ENCODE peak calls at places on chromosomes 3 and 15, in seven cellular contexts. One of them, this sample, is unnamed.
A peak's percentile ranks its signal among the peaks of the same experiment; 100 is the strongest.

GRCh38 chr3:128849776-128850542 is 29.5 kb upstream of the ACAD9 start:
- DNase-seq in NCI-H510A treated with DMSO at 0.1 percent for 48 hours: no peak
- DNase-seq in NCI-H1105 treated with DMSO at 0.1 percent for 48 hours: no peak
- DNase-seq in lower lobe of right lung: no peak
- DNase-seq in CD8-positive, alpha-beta memory T cell: no peak
- DNase-seq in activated gamma-delta T cell treated with Interleukin-2 at 50 U/mL for 16 hours: no peak
- DNase-seq in H9: no peak
- DNase-seq in this sample: no peak

GRCh38 chr3:65751123-65751700 is 287.5 kb downstream of the MAGI1 start:
- DNase-seq in NCI-H510A treated with DMSO at 0.1 percent for 48 hours: no peak
- DNase-seq in lower lobe of right lung: no peak
- DNase-seq in activated gamma-delta T cell treated with Interleukin-2 at 50 U/mL for 16 hours: no peak
- DNase-seq in NCI-H1105 treated with DMSO at 0.1 percent for 48 hours: no peak
- DNase-seq in H9: peak; percentile 65
- DNase-seq in CD8-positive, alpha-beta memory T cell: no peak
- DNase-seq in this sample: no peak

GRCh38 chr3:169505577-169506155 is 157.8 kb downstream of the MECOM start:
- DNase-seq in activated gamma-delta T cell treated with Interleukin-2 at 50 U/mL for 16 hours: no peak
- DNase-seq in H9: peak; percentile 49
- DNase-seq in lower lobe of right lung: no peak
- DNase-seq in NCI-H1105 treated with DMSO at 0.1 percent for 48 hours: peak; percentile 90
- DNase-seq in CD8-positive, alpha-beta memory T cell: no peak
- DNase-seq in NCI-H510A treated with DMSO at 0.1 percent for 48 hours: no peak
- DNase-seq in this sample: no peak

GRCh38 chr3:11794927-11795326 is 51.8 kb downstream of the TAMM41 start:
- DNase-seq in NCI-H510A treated with DMSO at 0.1 percent for 48 hours: no peak
- DNase-seq in CD8-positive, alpha-beta memory T cell: no peak
- DNase-seq in activated gamma-delta T cell treated with Interleukin-2 at 50 U/mL for 16 hours: no peak
- DNase-seq in NCI-H1105 treated with DMSO at 0.1 percent for 48 hours: no peak
- DNase-seq in lower lobe of right lung: no peak
- DNase-seq in H9: no peak
- DNase-seq in this sample: no peak

GRCh38 chr15:76903251-76903681 is 1.9 kb downstream of the SCAPER start:
- DNase-seq in activated gamma-delta T cell treated with Interleukin-2 at 50 U/mL for 16 hours: no peak
- DNase-seq in NCI-H510A treated with DMSO at 0.1 percent for 48 hours: peak; percentile 5
- DNase-seq in H9: no peak
- DNase-seq in CD8-positive, alpha-beta memory T cell: peak; percentile 10
- DNase-seq in NCI-H1105 treated with DMSO at 0.1 percent for 48 hours: no peak
- DNase-seq in lower lobe of right lung: no peak
- DNase-seq in this sample: no peak

GRCh38 chr15:81097893-81098280 is 36.2 kb upstream of the CFAP161 start:
- DNase-seq in NCI-H510A treated with DMSO at 0.1 percent for 48 hours: no peak
- DNase-seq in CD8-positive, alpha-beta memory T cell: no peak
- DNase-seq in activated gamma-delta T cell treated with Interleukin-2 at 50 U/mL for 16 hours: no peak
- DNase-seq in H9: no peak
- DNase-seq in lower lobe of right lung: no peak
- DNase-seq in NCI-H1105 treated with DMSO at 0.1 percent for 48 hours: no peak
- DNase-seq in this sample: no peak

GRCh38 chr15:88871313-88871712 is 24.0 kb downstream of the HAPLN3 start:
- DNase-seq in NCI-H510A treated with DMSO at 0.1 percent for 48 hours: no peak
- DNase-seq in NCI-H1105 treated with DMSO at 0.1 percent for 48 hours: no peak
- DNase-seq in lower lobe of right lung: no peak
- DNase-seq in CD8-positive, alpha-beta memory T cell: no peak
- DNase-seq in H9: no peak
- DNase-seq in activated gamma-delta T cell treated with Interleukin-2 at 50 U/mL for 16 hours: no peak
- DNase-seq in this sample: no peak

GRCh38 chr3:134309987-134310700 is 59.5 kb upstream of the RYK start:
- DNase-seq in lower lobe of right lung: peak; percentile 58
- DNase-seq in CD8-positive, alpha-beta memory T cell: no peak
- DNase-seq in activated gamma-delta T cell treated with Interleukin-2 at 50 U/mL for 16 hours: no peak
- DNase-seq in H9: no peak
- DNase-seq in NCI-H1105 treated with DMSO at 0.1 percent for 48 hours: no peak
- DNase-seq in NCI-H510A treated with DMSO at 0.1 percent for 48 hours: no peak
- DNase-seq in this sample: no peak

GRCh38 chr15:67781907-67782559 is 43.3 kb upstream of the SKOR1 start:
- DNase-seq in activated gamma-delta T cell treated with Interleukin-2 at 50 U/mL for 16 hours: no peak
- DNase-seq in NCI-H510A treated with DMSO at 0.1 percent for 48 hours: no peak
- DNase-seq in lower lobe of right lung: no peak
- DNase-seq in H9: no peak
- DNase-seq in NCI-H1105 treated with DMSO at 0.1 percent for 48 hours: no peak
- DNase-seq in CD8-positive, alpha-beta memory T cell: no peak
- DNase-seq in this sample: no peak

GRCh38 chr3:138210528-138210927 is 23.4 kb downstream of the ARMC8 start:
- DNase-seq in lower lobe of right lung: no peak
- DNase-seq in H9: no peak
- DNase-seq in activated gamma-delta T cell treated with Interleukin-2 at 50 U/mL for 16 hours: no peak
- DNase-seq in CD8-positive, alpha-beta memory T cell: no peak
- DNase-seq in NCI-H1105 treated with DMSO at 0.1 percent for 48 hours: no peak
- DNase-seq in NCI-H510A treated with DMSO at 0.1 percent for 48 hours: no peak
- DNase-seq in this sample: no peak

GRCh38 chr3:122998856-122999255 is 28.7 kb downstream of the SEMA5B start:
- DNase-seq in activated gamma-delta T cell treated with Interleukin-2 at 50 U/mL for 16 hours: no peak
- DNase-seq in NCI-H510A treated with DMSO at 0.1 percent for 48 hours: no peak
- DNase-seq in lower lobe of right lung: no peak
- DNase-seq in CD8-positive, alpha-beta memory T cell: no peak
- DNase-seq in H9: no peak
- DNase-seq in NCI-H1105 treated with DMSO at 0.1 percent for 48 hours: no peak
- DNase-seq in this sample: no peak

GRCh38 chr15:91919014-91919534 is 65.6 kb downstream of the SLCO3A1 start:
- DNase-seq in activated gamma-delta T cell treated with Interleukin-2 at 50 U/mL for 16 hours: no peak
- DNase-seq in CD8-positive, alpha-beta memory T cell: no peak
- DNase-seq in NCI-H1105 treated with DMSO at 0.1 percent for 48 hours: peak; percentile 11
- DNase-seq in lower lobe of right lung: no peak
- DNase-seq in NCI-H510A treated with DMSO at 0.1 percent for 48 hours: peak; percentile 20
- DNase-seq in H9: no peak
- DNase-seq in this sample: no peak

GRCh38 chr3:150945226-150945625 is 27.3 kb downstream of the CLRN1 start:
- DNase-seq in lower lobe of right lung: no peak
- DNase-seq in activated gamma-delta T cell treated with Interleukin-2 at 50 U/mL for 16 hours: no peak
- DNase-seq in NCI-H510A treated with DMSO at 0.1 percent for 48 hours: no peak
- DNase-seq in H9: no peak
- DNase-seq in NCI-H1105 treated with DMSO at 0.1 percent for 48 hours: no peak
- DNase-seq in CD8-positive, alpha-beta memory T cell: no peak
- DNase-seq in this sample: no peak

GRCh38 chr3:102225407-102226132 is 209.2 kb upstream of the ZPLD1 start:
- DNase-seq in H9: no peak
- DNase-seq in activated gamma-delta T cell treated with Interleukin-2 at 50 U/mL for 16 hours: no peak
- DNase-seq in NCI-H1105 treated with DMSO at 0.1 percent for 48 hours: peak; percentile 77
- DNase-seq in lower lobe of right lung: no peak
- DNase-seq in CD8-positive, alpha-beta memory T cell: no peak
- DNase-seq in NCI-H510A treated with DMSO at 0.1 percent for 48 hours: peak; percentile 74
- DNase-seq in this sample: peak; percentile 75

GRCh38 chr3:179852117-179852886 is 184.4 kb downstream of the PEX5L start:
- DNase-seq in NCI-H1105 treated with DMSO at 0.1 percent for 48 hours: no peak
- DNase-seq in NCI-H510A treated with DMSO at 0.1 percent for 48 hours: no peak
- DNase-seq in activated gamma-delta T cell treated with Interleukin-2 at 50 U/mL for 16 hours: no peak
- DNase-seq in lower lobe of right lung: no peak
- DNase-seq in H9: peak; percentile 46
- DNase-seq in CD8-positive, alpha-beta memory T cell: no peak
- DNase-seq in this sample: no peak

GRCh38 chr3:101868534-101869464 is 19.5 kb downstream of the NFKBIZ start:
- DNase-seq in CD8-positive, alpha-beta memory T cell: no peak
- DNase-seq in H9: no peak
- DNase-seq in NCI-H1105 treated with DMSO at 0.1 percent for 48 hours: no peak
- DNase-seq in activated gamma-delta T cell treated with Interleukin-2 at 50 U/mL for 16 hours: no peak
- DNase-seq in NCI-H510A treated with DMSO at 0.1 percent for 48 hours: no peak
- DNase-seq in lower lobe of right lung: peak; percentile 63
- DNase-seq in this sample: no peak

GRCh38 chr3:49721165-49721860 is 1.8 kb upstream of the AMIGO3 start:
- DNase-seq in H9: no peak
- DNase-seq in CD8-positive, alpha-beta memory T cell: no peak
- DNase-seq in activated gamma-delta T cell treated with Interleukin-2 at 50 U/mL for 16 hours: no peak
- DNase-seq in NCI-H510A treated with DMSO at 0.1 percent for 48 hours: no peak
- DNase-seq in NCI-H1105 treated with DMSO at 0.1 percent for 48 hours: no peak
- DNase-seq in lower lobe of right lung: no peak
- DNase-seq in this sample: no peak

GRCh38 chr3:52682016-52682415 is 3.7 kb downstream of the PBRM1 start:
- DNase-seq in lower lobe of right lung: no peak
- DNase-seq in H9: no peak
- DNase-seq in CD8-positive, alpha-beta memory T cell: no peak
- DNase-seq in NCI-H1105 treated with DMSO at 0.1 percent for 48 hours: no peak
- DNase-seq in NCI-H510A treated with DMSO at 0.1 percent for 48 hours: no peak
- DNase-seq in activated gamma-delta T cell treated with Interleukin-2 at 50 U/mL for 16 hours: no peak
- DNase-seq in this sample: no peak

GRCh38 chr15:65916664-65917406 is 47.5 kb downstream of the RAB11A start:
- DNase-seq in lower lobe of right lung: peak; percentile 67
- DNase-seq in NCI-H510A treated with DMSO at 0.1 percent for 48 hours: peak; percentile 65
- DNase-seq in H9: peak; percentile 85
- DNase-seq in activated gamma-delta T cell treated with Interleukin-2 at 50 U/mL for 16 hours: no peak
- DNase-seq in NCI-H1105 treated with DMSO at 0.1 percent for 48 hours: peak; percentile 42
- DNase-seq in CD8-positive, alpha-beta memory T cell: no peak
- DNase-seq in this sample: no peak

GRCh38 chr3:102466001-102466400 is 31.2 kb downstream of the ZPLD1 start:
- DNase-seq in lower lobe of right lung: no peak
- DNase-seq in CD8-positive, alpha-beta memory T cell: no peak
- DNase-seq in H9: no peak
- DNase-seq in NCI-H1105 treated with DMSO at 0.1 percent for 48 hours: no peak
- DNase-seq in NCI-H510A treated with DMSO at 0.1 percent for 48 hours: no peak
- DNase-seq in activated gamma-delta T cell treated with Interleukin-2 at 50 U/mL for 16 hours: no peak
- DNase-seq in this sample: no peak

GRCh38 chr3:195410546-195410945 is 32.3 kb downstream of the ACAP2 start:
- DNase-seq in lower lobe of right lung: no peak
- DNase-seq in CD8-positive, alpha-beta memory T cell: no peak
- DNase-seq in H9: no peak
- DNase-seq in activated gamma-delta T cell treated with Interleukin-2 at 50 U/mL for 16 hours: no peak
- DNase-seq in NCI-H1105 treated with DMSO at 0.1 percent for 48 hours: no peak
- DNase-seq in NCI-H510A treated with DMSO at 0.1 percent for 48 hours: no peak
- DNase-seq in this sample: no peak

GRCh38 chr3:144770813-144771400 is 799.3 kb downstream of the DIPK2A start:
- DNase-seq in H9: no peak
- DNase-seq in NCI-H1105 treated with DMSO at 0.1 percent for 48 hours: peak; percentile 52
- DNase-seq in CD8-positive, alpha-beta memory T cell: no peak
- DNase-seq in NCI-H510A treated with DMSO at 0.1 percent for 48 hours: no peak
- DNase-seq in activated gamma-delta T cell treated with Interleukin-2 at 50 U/mL for 16 hours: no peak
- DNase-seq in lower lobe of right lung: no peak
- DNase-seq in this sample: no peak

GRCh38 chr3:113174806-113175490 is 36.4 kb upstream of the BOC start:
- DNase-seq in CD8-positive, alpha-beta memory T cell: no peak
- DNase-seq in H9: no peak
- DNase-seq in NCI-H510A treated with DMSO at 0.1 percent for 48 hours: no peak
- DNase-seq in activated gamma-delta T cell treated with Interleukin-2 at 50 U/mL for 16 hours: no peak
- DNase-seq in lower lobe of right lung: no peak
- DNase-seq in NCI-H1105 treated with DMSO at 0.1 percent for 48 hours: no peak
- DNase-seq in this sample: no peak

GRCh38 chr15:89533861-89534544 is 37.6 kb upstream of the RHCG start:
- DNase-seq in lower lobe of right lung: no peak
- DNase-seq in H9: no peak
- DNase-seq in CD8-positive, alpha-beta memory T cell: no peak
- DNase-seq in activated gamma-delta T cell treated with Interleukin-2 at 50 U/mL for 16 hours: no peak
- DNase-seq in NCI-H510A treated with DMSO at 0.1 percent for 48 hours: no peak
- DNase-seq in NCI-H1105 treated with DMSO at 0.1 percent for 48 hours: no peak
- DNase-seq in this sample: no peak

GRCh38 chr3:95200384-95200783 is 1137.5 kb downstream of the NSUN3 start:
- DNase-seq in lower lobe of right lung: no peak
- DNase-seq in activated gamma-delta T cell treated with Interleukin-2 at 50 U/mL for 16 hours: no peak
- DNase-seq in CD8-positive, alpha-beta memory T cell: no peak
- DNase-seq in H9: no peak
- DNase-seq in NCI-H1105 treated with DMSO at 0.1 percent for 48 hours: no peak
- DNase-seq in NCI-H510A treated with DMSO at 0.1 percent for 48 hours: no peak
- DNase-seq in this sample: no peak

GRCh38 chr15:101397521-101398003 is 91.9 kb downstream of the PCSK6 start:
- DNase-seq in lower lobe of right lung: no peak
- DNase-seq in activated gamma-delta T cell treated with Interleukin-2 at 50 U/mL for 16 hours: no peak
- DNase-seq in NCI-H510A treated with DMSO at 0.1 percent for 48 hours: no peak
- DNase-seq in NCI-H1105 treated with DMSO at 0.1 percent for 48 hours: no peak
- DNase-seq in CD8-positive, alpha-beta memory T cell: no peak
- DNase-seq in H9: peak; percentile 23
- DNase-seq in this sample: no peak

GRCh38 chr3:52810923-52811322 is 16.3 kb downstream of the ITIH3 start:
- DNase-seq in NCI-H1105 treated with DMSO at 0.1 percent for 48 hours: no peak
- DNase-seq in H9: no peak
- DNase-seq in NCI-H510A treated with DMSO at 0.1 percent for 48 hours: no peak
- DNase-seq in lower lobe of right lung: no peak
- DNase-seq in CD8-positive, alpha-beta memory T cell: no peak
- DNase-seq in activated gamma-delta T cell treated with Interleukin-2 at 50 U/mL for 16 hours: no peak
- DNase-seq in this sample: no peak

GRCh38 chr15:66401130-66402021 is 14.7 kb downstream of the MAP2K1 start:
- DNase-seq in H9: peak; percentile 37
- DNase-seq in CD8-positive, alpha-beta memory T cell: no peak
- DNase-seq in lower lobe of right lung: no peak
- DNase-seq in activated gamma-delta T cell treated with Interleukin-2 at 50 U/mL for 16 hours: no peak
- DNase-seq in NCI-H510A treated with DMSO at 0.1 percent for 48 hours: no peak
- DNase-seq in NCI-H1105 treated with DMSO at 0.1 percent for 48 hours: no peak
- DNase-seq in this sample: no peak

GRCh38 chr3:51282931-51283330 is 102.2 kb upstream of the MANF start:
- DNase-seq in lower lobe of right lung: no peak
- DNase-seq in activated gamma-delta T cell treated with Interleukin-2 at 50 U/mL for 16 hours: no peak
- DNase-seq in NCI-H510A treated with DMSO at 0.1 percent for 48 hours: no peak
- DNase-seq in H9: no peak
- DNase-seq in CD8-positive, alpha-beta memory T cell: no peak
- DNase-seq in NCI-H1105 treated with DMSO at 0.1 percent for 48 hours: no peak
- DNase-seq in this sample: no peak

GRCh38 chr3:144058713-144059112 is 87.1 kb downstream of the DIPK2A start:
- DNase-seq in NCI-H1105 treated with DMSO at 0.1 percent for 48 hours: no peak
- DNase-seq in activated gamma-delta T cell treated with Interleukin-2 at 50 U/mL for 16 hours: no peak
- DNase-seq in H9: no peak
- DNase-seq in lower lobe of right lung: no peak
- DNase-seq in NCI-H510A treated with DMSO at 0.1 percent for 48 hours: no peak
- DNase-seq in CD8-positive, alpha-beta memory T cell: no peak
- DNase-seq in this sample: no peak

GRCh38 chr15:92383528-92384326 is 10.0 kb upstream of the ST8SIA2 start:
- DNase-seq in NCI-H510A treated with DMSO at 0.1 percent for 48 hours: no peak
- DNase-seq in lower lobe of right lung: no peak
- DNase-seq in NCI-H1105 treated with DMSO at 0.1 percent for 48 hours: no peak
- DNase-seq in CD8-positive, alpha-beta memory T cell: no peak
- DNase-seq in activated gamma-delta T cell treated with Interleukin-2 at 50 U/mL for 16 hours: no peak
- DNase-seq in H9: peak; percentile 80
- DNase-seq in this sample: no peak

GRCh38 chr15:92904832-92905640 is 4.9 kb downstream of the CHD2 start:
- DNase-seq in NCI-H1105 treated with DMSO at 0.1 percent for 48 hours: no peak
- DNase-seq in CD8-positive, alpha-beta memory T cell: no peak
- DNase-seq in NCI-H510A treated with DMSO at 0.1 percent for 48 hours: no peak
- DNase-seq in lower lobe of right lung: no peak
- DNase-seq in H9: no peak
- DNase-seq in activated gamma-delta T cell treated with Interleukin-2 at 50 U/mL for 16 hours: no peak
- DNase-seq in this sample: no peak

GRCh38 chr3:67357610-67358458 is 296.6 kb downstream of the SUCLG2 start:
- DNase-seq in lower lobe of right lung: no peak
- DNase-seq in H9: peak; percentile 87
- DNase-seq in activated gamma-delta T cell treated with Interleukin-2 at 50 U/mL for 16 hours: no peak
- DNase-seq in NCI-H1105 treated with DMSO at 0.1 percent for 48 hours: peak; percentile 3
- DNase-seq in NCI-H510A treated with DMSO at 0.1 percent for 48 hours: peak; percentile 23
- DNase-seq in CD8-positive, alpha-beta memory T cell: no peak
- DNase-seq in this sample: no peak

GRCh38 chr15:89783111-89783860 is 7.2 kb downstream of the MESP2 start:
- DNase-seq in NCI-H1105 treated with DMSO at 0.1 percent for 48 hours: no peak
- DNase-seq in CD8-positive, alpha-beta memory T cell: no peak
- DNase-seq in H9: peak; percentile 79
- DNase-seq in activated gamma-delta T cell treated with Interleukin-2 at 50 U/mL for 16 hours: no peak
- DNase-seq in lower lobe of right lung: no peak
- DNase-seq in NCI-H510A treated with DMSO at 0.1 percent for 48 hours: no peak
- DNase-seq in this sample: no peak

GRCh38 chr15:31857194-31857593 is 173.1 kb upstream of the CHRNA7 start:
- DNase-seq in H9: peak; percentile 47
- DNase-seq in activated gamma-delta T cell treated with Interleukin-2 at 50 U/mL for 16 hours: no peak
- DNase-seq in CD8-positive, alpha-beta memory T cell: no peak
- DNase-seq in lower lobe of right lung: no peak
- DNase-seq in NCI-H1105 treated with DMSO at 0.1 percent for 48 hours: no peak
- DNase-seq in NCI-H510A treated with DMSO at 0.1 percent for 48 hours: no peak
- DNase-seq in this sample: no peak

GRCh38 chr3:126522363-126522788 is 1.6 kb upstream of the CHST13 start:
- DNase-seq in NCI-H1105 treated with DMSO at 0.1 percent for 48 hours: peak; percentile 61
- DNase-seq in NCI-H510A treated with DMSO at 0.1 percent for 48 hours: peak; percentile 29
- DNase-seq in H9: peak; percentile 76
- DNase-seq in activated gamma-delta T cell treated with Interleukin-2 at 50 U/mL for 16 hours: peak; percentile 48
- DNase-seq in lower lobe of right lung: peak; percentile 64
- DNase-seq in CD8-positive, alpha-beta memory T cell: peak; percentile 13
- DNase-seq in this sample: no peak

GRCh38 chr15:37995461-37996347 is 61.3 kb downstream of the TMCO5A start:
- DNase-seq in NCI-H1105 treated with DMSO at 0.1 percent for 48 hours: peak; percentile 50
- DNase-seq in CD8-positive, alpha-beta memory T cell: no peak
- DNase-seq in lower lobe of right lung: no peak
- DNase-seq in H9: no peak
- DNase-seq in NCI-H510A treated with DMSO at 0.1 percent for 48 hours: peak; percentile 14
- DNase-seq in activated gamma-delta T cell treated with Interleukin-2 at 50 U/mL for 16 hours: no peak
- DNase-seq in this sample: no peak

GRCh38 chr3:115227461-115227860 is 80.4 kb upstream of the ZBTB20 start:
- DNase-seq in CD8-positive, alpha-beta memory T cell: no peak
- DNase-seq in NCI-H510A treated with DMSO at 0.1 percent for 48 hours: no peak
- DNase-seq in lower lobe of right lung: no peak
- DNase-seq in H9: no peak
- DNase-seq in activated gamma-delta T cell treated with Interleukin-2 at 50 U/mL for 16 hours: no peak
- DNase-seq in NCI-H1105 treated with DMSO at 0.1 percent for 48 hours: no peak
- DNase-seq in this sample: no peak

This sample was measured in SK-N-MC.